ENCODE peak calls at places on chromosome 16, in ten cellular contexts. C is bronchial epithelial cell, S is HuH-7.5, W is cerebellar nuclear complex, T is GM23248, A is NCI-H1048, N is iris pigment epithelial cell, J is HT-29, L is choroid plexus epithelial cell, D is SHP77. K is an unnamed sample.
A peak's percentile ranks its signal among the peaks of the same experiment; 100 is the strongest.

GRCh38 chr16:81530814-81531213 is 86.2 kb downstream of the CMIP start:
- DNase-seq in C (peak; percentile 82), S (no peak), W (no peak), T (no peak), A (no peak), N (no peak), J (no peak), L (no peak), D (no peak), K (no peak)

GRCh38 chr16:70394853-70395252 is 44.0 kb downstream of the ST3GAL2 start:
- DNase-seq in C (no peak), S (no peak), W (no peak), T (no peak), A (no peak), N (no peak), J (no peak), L (no peak), D (no peak), K (no peak)

GRCh38 chr16:23333034-23333579 is 31.0 kb downstream of the SCNN1B start:
- DNase-seq in C (no peak), S (no peak), W (no peak), T (no peak), A (no peak), N (no peak), J (no peak), L (no peak), D (no peak), K (no peak)

GRCh38 chr16:17222756-17223411 is 247.9 kb downstream of the XYLT1 start:
- DNase-seq in C (no peak), S (no peak), W (no peak), T (no peak), A (no peak), N (no peak), J (no peak), L (no peak), D (no peak), K (no peak)

GRCh38 chr16:14629919-14630619 is at the start of gene PARN:
- DNase-seq in C (peak; percentile 97), S (peak; percentile 85), W (peak; percentile 72), T (peak; percentile 99), A (peak; percentile 80), N (peak; percentile 98), J (peak; percentile 95), L (peak; percentile 98), D (peak; percentile 93), K (peak; percentile 47)

GRCh38 chr16:63947022-63947421 is 1174.8 kb downstream of the CDH11 start:
- DNase-seq in C (no peak), S (no peak), W (no peak), T (no peak), A (no peak), N (no peak), J (no peak), L (no peak), D (no peak), K (no peak)

GRCh38 chr16:50841081-50841886 is 99.4 kb downstream of the CYLD start:
- DNase-seq in C (no peak), S (no peak), W (no peak), T (peak; percentile 13), A (no peak), N (peak; percentile 4), J (no peak), L (peak; percentile 11), D (no peak), K (no peak)

GRCh38 chr16:28101533-28101890 is 38.0 kb upstream of the GSG1L start:
- DNase-seq in C (no peak), S (no peak), W (no peak), T (no peak), A (no peak), N (no peak), J (no peak), L (no peak), D (no peak), K (no peak)

GRCh38 chr16:79509221-79509631 is 91.3 kb downstream of the MAF start:
- DNase-seq in C (no peak), S (no peak), W (peak; percentile 99), T (no peak), A (no peak), N (no peak), J (no peak), L (no peak), D (peak; percentile 65), K (no peak)

GRCh38 chr16:87391950-87392822 is at the start of gene MAP1LC3B:
- DNase-seq in C (peak; percentile 85), S (peak; percentile 99), W (peak; percentile 81), T (peak; percentile 97), A (peak; percentile 67), N (peak; percentile 94), J (peak; percentile 98), L (peak; percentile 97), D (peak; percentile 91), K (peak; percentile 47)

GRCh38 chr16:67542464-67542863 is 13.8 kb downstream of the RIPOR1 start:
- DNase-seq in C (peak; percentile 60), S (peak; percentile 59), W (no peak), T (peak; percentile 77), A (no peak), N (peak; percentile 84), J (peak; percentile 24), L (peak; percentile 87), D (no peak), K (no peak)

GRCh38 chr16:3479654-3480216 is 15.6 kb downstream of the C16orf90 start:
- DNase-seq in C (no peak), S (no peak), W (no peak), T (no peak), A (no peak), N (no peak), J (no peak), L (no peak), D (no peak), K (no peak)

GRCh38 chr16:52070341-52071057 is 476.4 kb downstream of the TOX3 start:
- DNase-seq in C (no peak), S (no peak), W (no peak), T (no peak), A (no peak), N (no peak), J (no peak), L (no peak), D (no peak), K (no peak)

GRCh38 chr16:42069-42457 is 11.3 kb downstream of the POLR3K start:
- DNase-seq in C (no peak), S (no peak), W (no peak), T (no peak), A (no peak), N (no peak), J (no peak), L (no peak), D (no peak), K (no peak)

GRCh38 chr16:65480276-65480675 is 358.4 kb upstream of the CDH11 start:
- DNase-seq in C (no peak), S (no peak), W (no peak), T (no peak), A (no peak), N (no peak), J (no peak), L (no peak), D (no peak), K (no peak)

GRCh38 chr16:85663891-85664321 is 24.8 kb downstream of the GINS2 start:
- DNase-seq in C (no peak), S (no peak), W (peak; percentile 15), T (no peak), A (no peak), N (no peak), J (no peak), L (no peak), D (peak; percentile 84), K (no peak)

GRCh38 chr16:85479972-85480726 is 133.0 kb upstream of the GSE1 start:
- DNase-seq in C (no peak), S (peak; percentile 71), W (no peak), T (no peak), A (no peak), N (no peak), J (peak; percentile 75), L (no peak), D (no peak), K (no peak)

GRCh38 chr16:28925386-28926228 is 569 bp upstream of the RABEP2 start:
- DNase-seq in C (peak; percentile 78), S (peak; percentile 61), W (no peak), T (peak; percentile 81), A (no peak), N (peak; percentile 75), J (no peak), L (peak; percentile 69), D (peak; percentile 69), K (no peak)

GRCh38 chr16:50547944-50548658 is at the start of gene NKD1:
- DNase-seq in C (no peak), S (peak; percentile 67), W (no peak), T (peak; percentile 75), A (no peak), N (peak; percentile 37), J (peak; percentile 13), L (peak; percentile 35), D (no peak), K (no peak)

GRCh38 chr16:80527297-80527696 is 13.5 kb upstream of the DYNLRB2 start:
- DNase-seq in C (peak; percentile 44), S (peak; percentile 26), W (no peak), T (peak; percentile 50), A (no peak), N (peak; percentile 25), J (peak; percentile 49), L (peak; percentile 54), D (peak; percentile 10), K (no peak)

GRCh38 chr16:17379121-17379571 is 91.6 kb downstream of the XYLT1 start:
- DNase-seq in C (no peak), S (no peak), W (no peak), T (peak; percentile 70), A (no peak), N (no peak), J (no peak), L (no peak), D (no peak), K (no peak)

GRCh38 chr16:68370921-68371651 is 60.3 kb downstream of the PRMT7 start:
- DNase-seq in C (no peak), S (no peak), W (no peak), T (no peak), A (no peak), N (no peak), J (no peak), L (no peak), D (no peak), K (no peak)

GRCh38 chr16:70694088-70694487 is 8.2 kb upstream of the MTSS2 start:
- DNase-seq in C (peak; percentile 67), S (no peak), W (no peak), T (peak; percentile 89), A (no peak), N (peak; percentile 70), J (peak; percentile 28), L (peak; percentile 70), D (no peak), K (no peak)

GRCh38 chr16:86298166-86299131 is 211.9 kb upstream of the FOXF1 start:
- DNase-seq in C (no peak), S (no peak), W (no peak), T (peak; percentile 54), A (no peak), N (peak; percentile 72), J (no peak), L (peak; percentile 55), D (no peak), K (no peak)

GRCh38 chr16:75402821-75403475 is 30.4 kb downstream of the CFDP1 start:
- DNase-seq in C (peak; percentile 60), S (peak; percentile 25), W (no peak), T (peak; percentile 75), A (no peak), N (peak; percentile 66), J (peak; percentile 48), L (peak; percentile 81), D (peak; percentile 9), K (no peak)

GRCh38 chr16:72787519-72788268 is 260.2 kb downstream of the ZFHX3 start:
- DNase-seq in C (peak; percentile 78), S (no peak), W (no peak), T (peak; percentile 97), A (no peak), N (peak; percentile 95), J (no peak), L (peak; percentile 95), D (no peak), K (no peak)

GRCh38 chr16:79716645-79717323 is 116.2 kb upstream of the MAF start:
- DNase-seq in C (no peak), S (no peak), W (no peak), T (no peak), A (no peak), N (no peak), J (no peak), L (peak; percentile 26), D (no peak), K (no peak)

GRCh38 chr16:78551487-78552085 is 452.1 kb downstream of the WWOX start:
- DNase-seq in C (no peak), S (no peak), W (no peak), T (no peak), A (no peak), N (no peak), J (no peak), L (no peak), D (peak; percentile 96), K (peak; percentile 84)